ENCODE peak calls at places on chromosomes 1 and 21, in eight cellular contexts. One of them, this sample, is unnamed.
A peak's percentile ranks its signal among the peaks of the same experiment; 100 is the strongest.

GRCh38 chr1:224747578-224747977 is 131.5 kb downstream of the CNIH3 start:
- DNase-seq in tibial nerve: no peak
- DNase-seq in prostate gland: no peak
- DNase-seq in HCT116: no peak
- DNase-seq in stomach: no peak
- DNase-seq in A549: no peak
- DNase-seq in heart left ventricle: peak; percentile 37
- DNase-seq in transverse colon: no peak
- DNase-seq in this sample: no peak

GRCh38 chr1:220879090-220879508 is at the start of gene HLX:
- DNase-seq in tibial nerve: peak; percentile 85
- DNase-seq in prostate gland: peak; percentile 39
- DNase-seq in HCT116: peak; percentile 56
- DNase-seq in stomach: peak; percentile 69
- DNase-seq in A549: peak; percentile 98
- DNase-seq in heart left ventricle: peak; percentile 95
- DNase-seq in transverse colon: peak; percentile 86
- DNase-seq in this sample: peak; percentile 87

GRCh38 chr21:31107871-31108270 is 69.6 kb upstream of the KRTAP19-8 start:
- DNase-seq in tibial nerve: no peak
- DNase-seq in prostate gland: no peak
- DNase-seq in HCT116: no peak
- DNase-seq in stomach: no peak
- DNase-seq in A549: no peak
- DNase-seq in heart left ventricle: no peak
- DNase-seq in transverse colon: no peak
- DNase-seq in this sample: no peak

GRCh38 chr1:23611601-23612327 is 52.5 kb upstream of the ID3 start:
- DNase-seq in tibial nerve: no peak
- DNase-seq in prostate gland: no peak
- DNase-seq in HCT116: no peak
- DNase-seq in stomach: no peak
- DNase-seq in A549: no peak
- DNase-seq in heart left ventricle: no peak
- DNase-seq in transverse colon: no peak
- DNase-seq in this sample: no peak

GRCh38 chr1:244322181-244322580 is 129.5 kb downstream of the ADSS2 start:
- DNase-seq in tibial nerve: no peak
- DNase-seq in prostate gland: no peak
- DNase-seq in HCT116: no peak
- DNase-seq in stomach: no peak
- DNase-seq in A549: no peak
- DNase-seq in heart left ventricle: no peak
- DNase-seq in transverse colon: no peak
- DNase-seq in this sample: no peak

GRCh38 chr1:156767879-156768608 is 709 bp downstream of the PRCC start:
- DNase-seq in tibial nerve: no peak
- DNase-seq in prostate gland: no peak
- DNase-seq in HCT116: no peak
- DNase-seq in stomach: no peak
- DNase-seq in A549: no peak
- DNase-seq in heart left ventricle: peak; percentile 39
- DNase-seq in transverse colon: peak; percentile 26
- DNase-seq in this sample: no peak

GRCh38 chr1:176119549-176119948 is 87.5 kb downstream of the COP1 start:
- DNase-seq in tibial nerve: no peak
- DNase-seq in prostate gland: no peak
- DNase-seq in HCT116: peak; percentile 6
- DNase-seq in stomach: no peak
- DNase-seq in A549: peak; percentile 9
- DNase-seq in heart left ventricle: no peak
- DNase-seq in transverse colon: no peak
- DNase-seq in this sample: peak; percentile 20

GRCh38 chr1:39648496-39648895 is 9.1 kb upstream of the HEYL start:
- DNase-seq in tibial nerve: no peak
- DNase-seq in prostate gland: no peak
- DNase-seq in HCT116: no peak
- DNase-seq in stomach: no peak
- DNase-seq in A549: no peak
- DNase-seq in heart left ventricle: no peak
- DNase-seq in transverse colon: no peak
- DNase-seq in this sample: no peak

GRCh38 chr1:156618853-156619581 is at the start of gene HAPLN2:
- DNase-seq in tibial nerve: no peak
- DNase-seq in prostate gland: no peak
- DNase-seq in HCT116: no peak
- DNase-seq in stomach: no peak
- DNase-seq in A549: peak; percentile 56
- DNase-seq in heart left ventricle: no peak
- DNase-seq in transverse colon: no peak
- DNase-seq in this sample: no peak

DNA sequence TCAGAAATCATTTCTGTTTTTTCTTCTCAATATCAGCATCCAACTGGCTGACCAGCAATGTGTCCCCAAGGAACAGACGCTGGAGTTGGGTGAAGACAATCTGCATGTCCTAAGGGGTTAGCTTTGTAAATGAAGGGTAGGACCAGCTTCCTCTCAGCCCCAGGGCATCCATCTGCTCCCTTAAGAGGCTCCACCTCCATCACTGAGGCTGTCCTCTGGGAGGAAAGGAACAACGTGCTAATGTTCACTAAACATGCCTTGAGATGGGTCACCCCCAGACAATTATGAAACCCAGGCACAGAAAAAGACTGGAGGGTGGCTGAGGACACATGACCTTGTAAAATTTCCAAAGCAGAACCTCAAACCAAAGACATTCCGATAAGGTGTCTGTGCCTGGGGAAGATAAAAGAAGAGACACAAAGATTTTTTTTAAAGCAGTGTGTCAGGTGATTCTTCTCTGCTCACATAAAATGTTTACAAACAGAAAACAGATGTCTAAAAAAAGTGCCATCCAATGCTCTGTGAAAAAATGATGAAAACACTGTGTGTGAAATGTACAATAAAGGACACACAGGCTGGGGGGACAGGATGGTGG is 37.6 kb upstream of the ZNF124 start:
- DNase-seq in tibial nerve: no peak
- DNase-seq in prostate gland: no peak
- DNase-seq in HCT116: no peak
- DNase-seq in stomach: no peak
- DNase-seq in A549: no peak
- DNase-seq in heart left ventricle: no peak
- DNase-seq in transverse colon: no peak
- DNase-seq in this sample: peak; percentile 25
- TF ChIP-seq POLR2A in tibial nerve: no peak
- TF ChIP-seq POLR2A in prostate gland: no peak
- TF ChIP-seq POLR2A in HCT116: no peak
- TF ChIP-seq POLR2A in stomach: no peak
- TF ChIP-seq POLR2A in A549: no peak
- TF ChIP-seq POLR2A in heart left ventricle: no peak
- TF ChIP-seq POLR2A in transverse colon: no peak
- TF ChIP-seq POLR2A in this sample: no peak

GRCh38 chr1:206556047-206556747 is 48.9 kb downstream of the RASSF5 start:
- DNase-seq in tibial nerve: no peak
- DNase-seq in prostate gland: no peak
- DNase-seq in HCT116: no peak
- DNase-seq in stomach: no peak
- DNase-seq in A549: no peak
- DNase-seq in heart left ventricle: no peak
- DNase-seq in transverse colon: no peak
- DNase-seq in this sample: no peak

GRCh38 chr1:206558794-206559660 is 51.7 kb downstream of the RASSF5 start:
- DNase-seq in tibial nerve: no peak
- DNase-seq in prostate gland: no peak
- DNase-seq in HCT116: no peak
- DNase-seq in stomach: no peak
- DNase-seq in A549: no peak
- DNase-seq in heart left ventricle: no peak
- DNase-seq in transverse colon: no peak
- DNase-seq in this sample: no peak

GRCh38 chr1:206559661-206559995 is 52.3 kb downstream of the RASSF5 start:
- DNase-seq in tibial nerve: no peak
- DNase-seq in prostate gland: no peak
- DNase-seq in HCT116: no peak
- DNase-seq in stomach: no peak
- DNase-seq in A549: no peak
- DNase-seq in heart left ventricle: no peak
- DNase-seq in transverse colon: no peak
- DNase-seq in this sample: peak; percentile 16

GRCh38 chr1:206556748-206557635 is 49.7 kb downstream of the RASSF5 start:
- DNase-seq in tibial nerve: peak; percentile 67
- DNase-seq in prostate gland: peak; percentile 59
- DNase-seq in HCT116: no peak
- DNase-seq in stomach: peak; percentile 82
- DNase-seq in A549: peak; percentile 51
- DNase-seq in heart left ventricle: peak; percentile 82
- DNase-seq in transverse colon: peak; percentile 90
- DNase-seq in this sample: peak; percentile 66

GRCh38 chr1:206557636-206558473 is 50.5 kb downstream of the RASSF5 start:
- DNase-seq in tibial nerve: no peak
- DNase-seq in prostate gland: no peak
- DNase-seq in HCT116: no peak
- DNase-seq in stomach: peak; percentile 48
- DNase-seq in A549: no peak
- DNase-seq in heart left ventricle: no peak
- DNase-seq in transverse colon: no peak
- DNase-seq in this sample: peak; percentile 54
- TF ChIP-seq POLR2A in tibial nerve: no peak
- TF ChIP-seq POLR2A in prostate gland: no peak
- TF ChIP-seq POLR2A in HCT116: no peak
- TF ChIP-seq POLR2A in stomach: no peak
- TF ChIP-seq POLR2A in A549: no peak
- TF ChIP-seq POLR2A in heart left ventricle: no peak
- TF ChIP-seq POLR2A in transverse colon: no peak
- TF ChIP-seq POLR2A in this sample: no peak

DNA sequence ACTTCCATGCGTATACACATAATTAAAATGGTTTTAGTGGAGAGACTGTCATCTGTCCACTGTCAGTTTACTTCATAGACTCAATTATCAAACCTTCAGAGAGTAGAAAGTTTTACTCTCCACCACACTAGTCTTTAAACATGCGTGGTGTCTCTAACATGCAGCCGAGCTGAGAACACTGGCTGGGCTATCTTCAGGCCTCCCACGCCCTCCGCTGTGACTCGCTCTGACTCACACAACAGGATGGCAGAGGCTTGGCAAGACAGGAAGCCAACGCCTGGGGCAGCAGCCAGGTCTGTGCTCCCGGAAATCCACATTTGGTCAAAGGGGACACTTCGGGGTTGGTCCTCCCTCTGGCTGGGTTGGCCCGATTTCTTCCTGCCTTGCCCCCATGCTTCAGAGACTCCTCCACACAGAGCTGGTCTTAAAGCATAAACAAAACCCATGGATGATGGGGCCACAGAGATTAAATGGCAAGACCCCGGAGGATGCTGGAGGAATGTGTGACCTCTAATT is 22.7 kb upstream of the IFNGR2 start:
- DNase-seq in tibial nerve: peak; percentile 76
- DNase-seq in prostate gland: peak; percentile 87
- DNase-seq in HCT116: peak; percentile 94
- DNase-seq in stomach: peak; percentile 86
- DNase-seq in A549: peak; percentile 55
- DNase-seq in heart left ventricle: peak; percentile 97
- DNase-seq in transverse colon: peak; percentile 90
- DNase-seq in this sample: peak; percentile 72
- TF ChIP-seq POLR2A in tibial nerve: no peak
- TF ChIP-seq POLR2A in prostate gland: peak; percentile 59
- TF ChIP-seq POLR2A in HCT116: peak; percentile 58
- TF ChIP-seq POLR2A in stomach: no peak
- TF ChIP-seq POLR2A in A549: no peak
- TF ChIP-seq POLR2A in heart left ventricle: no peak
- TF ChIP-seq POLR2A in transverse colon: peak; percentile 44
- TF ChIP-seq POLR2A in this sample: peak; percentile 44

DNA sequence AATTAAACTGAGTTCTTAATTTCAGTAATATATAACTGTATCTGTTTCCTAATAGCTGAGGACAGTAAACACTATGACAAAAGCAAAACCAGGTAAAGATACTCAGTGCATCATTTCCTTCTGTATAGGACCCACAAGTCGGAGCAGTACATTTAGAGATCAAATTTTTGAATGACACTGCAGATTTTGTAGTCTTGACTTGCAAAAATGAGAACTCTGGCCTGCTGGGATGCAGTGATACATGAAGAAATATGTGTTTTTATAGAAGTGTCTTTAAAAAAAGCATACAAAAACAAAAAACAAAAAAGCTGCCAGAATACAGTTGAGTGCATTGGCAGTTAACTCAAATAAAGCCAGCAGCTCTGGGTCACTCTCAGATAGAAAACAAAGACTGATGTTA is 19.0 kb downstream of the GART start:
- DNase-seq in tibial nerve: no peak
- DNase-seq in prostate gland: no peak
- DNase-seq in HCT116: no peak
- DNase-seq in stomach: no peak
- DNase-seq in A549: no peak
- DNase-seq in heart left ventricle: no peak
- DNase-seq in transverse colon: no peak
- DNase-seq in this sample: peak; percentile 6
- TF ChIP-seq POLR2A in tibial nerve: no peak
- TF ChIP-seq POLR2A in prostate gland: no peak
- TF ChIP-seq POLR2A in HCT116: no peak
- TF ChIP-seq POLR2A in stomach: no peak
- TF ChIP-seq POLR2A in A549: no peak
- TF ChIP-seq POLR2A in heart left ventricle: no peak
- TF ChIP-seq POLR2A in transverse colon: no peak
- TF ChIP-seq POLR2A in this sample: no peak

GRCh38 chr1:32533792-32534327 is 5.4 kb upstream of the ZBTB8A start:
- DNase-seq in tibial nerve: no peak
- DNase-seq in prostate gland: no peak
- DNase-seq in HCT116: no peak
- DNase-seq in stomach: no peak
- DNase-seq in A549: no peak
- DNase-seq in heart left ventricle: no peak
- DNase-seq in transverse colon: no peak
- DNase-seq in this sample: no peak
- TF ChIP-seq POLR2A in tibial nerve: no peak
- TF ChIP-seq POLR2A in prostate gland: no peak
- TF ChIP-seq POLR2A in HCT116: no peak
- TF ChIP-seq POLR2A in stomach: no peak
- TF ChIP-seq POLR2A in A549: no peak
- TF ChIP-seq POLR2A in heart left ventricle: no peak
- TF ChIP-seq POLR2A in transverse colon: no peak
- TF ChIP-seq POLR2A in this sample: no peak

GRCh38 chr1:1397839-1398523 is 1.2 kb downstream of the CCNL2 start:
- DNase-seq in tibial nerve: no peak
- DNase-seq in prostate gland: no peak
- DNase-seq in HCT116: no peak
- DNase-seq in stomach: no peak
- DNase-seq in A549: no peak
- DNase-seq in heart left ventricle: no peak
- DNase-seq in transverse colon: no peak
- DNase-seq in this sample: peak; percentile 73
- TF ChIP-seq POLR2A in tibial nerve: no peak
- TF ChIP-seq POLR2A in prostate gland: no peak
- TF ChIP-seq POLR2A in HCT116: no peak
- TF ChIP-seq POLR2A in stomach: no peak
- TF ChIP-seq POLR2A in A549: no peak
- TF ChIP-seq POLR2A in heart left ventricle: no peak
- TF ChIP-seq POLR2A in transverse colon: no peak
- TF ChIP-seq POLR2A in this sample: no peak

GRCh38 chr1:167221804-167222610 is 1.3 kb downstream of the POU2F1 start:
- DNase-seq in tibial nerve: peak; percentile 69
- DNase-seq in prostate gland: peak; percentile 77
- DNase-seq in HCT116: peak; percentile 54
- DNase-seq in stomach: peak; percentile 79
- DNase-seq in A549: peak; percentile 17
- DNase-seq in heart left ventricle: peak; percentile 46
- DNase-seq in transverse colon: peak; percentile 80
- DNase-seq in this sample: peak; percentile 87
- TF ChIP-seq POLR2A in tibial nerve: no peak
- TF ChIP-seq POLR2A in prostate gland: peak; percentile 87
- TF ChIP-seq POLR2A in HCT116: peak; percentile 29
- TF ChIP-seq POLR2A in stomach: peak; percentile 40
- TF ChIP-seq POLR2A in A549: no peak
- TF ChIP-seq POLR2A in heart left ventricle: no peak
- TF ChIP-seq POLR2A in transverse colon: peak; percentile 95
- TF ChIP-seq POLR2A in this sample: peak; percentile 69